ENCODE peak calls at places on chromosomes 3 and 15, in six cellular contexts. One of them, this sample, is unnamed.

GRCh38 chr3:181726351-181727121 is 14.8 kb downstream of the SOX2 start:
- DNase-seq in mucosa of descending colon: no peak
- DNase-seq in fibroblast of lung: no peak
- DNase-seq in cardiac muscle cell: no peak
- DNase-seq in GM06990: peak; percentile 80
- DNase-seq in AG10803: no peak
- DNase-seq in this sample: no peak

GRCh38 chr3:71088019-71088711 is 495.4 kb downstream of the FOXP1 start:
- DNase-seq in mucosa of descending colon: no peak
- DNase-seq in fibroblast of lung: no peak
- DNase-seq in cardiac muscle cell: no peak
- DNase-seq in GM06990: no peak
- DNase-seq in AG10803: no peak
- DNase-seq in this sample: peak; percentile 76

GRCh38 chr3:179108091-179108490 is 36.5 kb upstream of the ZMAT3 start:
- DNase-seq in mucosa of descending colon: no peak
- DNase-seq in fibroblast of lung: peak; percentile 18
- DNase-seq in cardiac muscle cell: peak; percentile 62
- DNase-seq in GM06990: no peak
- DNase-seq in AG10803: peak; percentile 80
- DNase-seq in this sample: peak; percentile 64

GRCh38 chr15:87741350-87741749 is 515.2 kb downstream of the NTRK3 start:
- DNase-seq in mucosa of descending colon: no peak
- DNase-seq in fibroblast of lung: no peak
- DNase-seq in cardiac muscle cell: no peak
- DNase-seq in GM06990: no peak
- DNase-seq in AG10803: no peak
- DNase-seq in this sample: peak; percentile 16

GRCh38 chr3:12944849-12945248 is 103.5 kb upstream of the RPL32 start:
- DNase-seq in mucosa of descending colon: no peak
- DNase-seq in fibroblast of lung: no peak
- DNase-seq in cardiac muscle cell: no peak
- DNase-seq in GM06990: no peak
- DNase-seq in AG10803: no peak
- DNase-seq in this sample: no peak

GRCh38 chr3:98223907-98224672 is 40.0 kb upstream of the OR5H6 start:
- DNase-seq in mucosa of descending colon: no peak
- DNase-seq in fibroblast of lung: no peak
- DNase-seq in cardiac muscle cell: no peak
- DNase-seq in GM06990: no peak
- DNase-seq in AG10803: no peak
- DNase-seq in this sample: no peak

GRCh38 chr15:89115547-89115946 is 27.3 kb downstream of the ABHD2 start:
- DNase-seq in mucosa of descending colon: peak; percentile 70
- DNase-seq in fibroblast of lung: no peak
- DNase-seq in cardiac muscle cell: no peak
- DNase-seq in GM06990: no peak
- DNase-seq in AG10803: no peak
- DNase-seq in this sample: no peak

GRCh38 chr3:162865466-162865865 is 1368.9 kb downstream of the OTOL1 start:
- DNase-seq in mucosa of descending colon: no peak
- DNase-seq in fibroblast of lung: peak; percentile 0
- DNase-seq in cardiac muscle cell: no peak
- DNase-seq in GM06990: no peak
- DNase-seq in AG10803: no peak
- DNase-seq in this sample: no peak

GRCh38 chr3:196390116-196390515 is 42.1 kb downstream of the UBXN7 start:
- DNase-seq in mucosa of descending colon: no peak
- DNase-seq in fibroblast of lung: no peak
- DNase-seq in cardiac muscle cell: no peak
- DNase-seq in GM06990: no peak
- DNase-seq in AG10803: no peak
- DNase-seq in this sample: no peak

GRCh38 chr3:10248984-10249748 is 907 bp downstream of the TATDN2 start:
- DNase-seq in mucosa of descending colon: peak; percentile 50
- DNase-seq in fibroblast of lung: peak; percentile 4
- DNase-seq in cardiac muscle cell: no peak
- DNase-seq in GM06990: peak; percentile 57
- DNase-seq in AG10803: no peak
- DNase-seq in this sample: peak; percentile 12

GRCh38 chr15:69631978-69632377 is 179.4 kb downstream of the RPLP1 start:
- DNase-seq in mucosa of descending colon: no peak
- DNase-seq in fibroblast of lung: no peak
- DNase-seq in cardiac muscle cell: no peak
- DNase-seq in GM06990: no peak
- DNase-seq in AG10803: no peak
- DNase-seq in this sample: no peak

GRCh38 chr15:73052679-73053397 is 575 bp downstream of the NEO1 start:
- DNase-seq in mucosa of descending colon: peak; percentile 74
- DNase-seq in fibroblast of lung: peak; percentile 28
- DNase-seq in cardiac muscle cell: peak; percentile 54
- DNase-seq in GM06990: peak; percentile 13
- DNase-seq in AG10803: peak; percentile 19
- DNase-seq in this sample: peak; percentile 13

GRCh38 chr3:111619833-111620232 is 24.7 kb upstream of the ZBED2 start:
- DNase-seq in mucosa of descending colon: no peak
- DNase-seq in fibroblast of lung: no peak
- DNase-seq in cardiac muscle cell: no peak
- DNase-seq in GM06990: no peak
- DNase-seq in AG10803: no peak
- DNase-seq in this sample: no peak

GRCh38 chr15:74497584-74497983 is 36.6 kb upstream of the UBL7 start:
- DNase-seq in mucosa of descending colon: peak; percentile 42
- DNase-seq in fibroblast of lung: no peak
- DNase-seq in cardiac muscle cell: no peak
- DNase-seq in GM06990: peak; percentile 46
- DNase-seq in AG10803: peak; percentile 12
- DNase-seq in this sample: no peak

GRCh38 chr3:66836363-66837152 is 161.5 kb upstream of the KBTBD8 start:
- DNase-seq in mucosa of descending colon: no peak
- DNase-seq in fibroblast of lung: peak; percentile 38
- DNase-seq in cardiac muscle cell: no peak
- DNase-seq in GM06990: no peak
- DNase-seq in AG10803: no peak
- DNase-seq in this sample: peak; percentile 4

GRCh38 chr15:64685230-64685886 is 90.0 kb downstream of the RBPMS2 start:
- DNase-seq in mucosa of descending colon: no peak
- DNase-seq in fibroblast of lung: no peak
- DNase-seq in cardiac muscle cell: peak; percentile 34
- DNase-seq in GM06990: no peak
- DNase-seq in AG10803: no peak
- DNase-seq in this sample: no peak

GRCh38 chr3:196009456-196009855 is 72.4 kb downstream of the TFRC start:
- DNase-seq in mucosa of descending colon: no peak
- DNase-seq in fibroblast of lung: no peak
- DNase-seq in cardiac muscle cell: no peak
- DNase-seq in GM06990: no peak
- DNase-seq in AG10803: no peak
- DNase-seq in this sample: no peak

GRCh38 chr3:14221902-14222301 is 43.3 kb downstream of the LSM3 start:
- DNase-seq in mucosa of descending colon: no peak
- DNase-seq in fibroblast of lung: no peak
- DNase-seq in cardiac muscle cell: no peak
- DNase-seq in GM06990: no peak
- DNase-seq in AG10803: no peak
- DNase-seq in this sample: no peak

GRCh38 chr3:48561045-48561736 is 2.4 kb downstream of the UCN2 start:
- DNase-seq in mucosa of descending colon: peak; percentile 46
- DNase-seq in fibroblast of lung: peak; percentile 63
- DNase-seq in cardiac muscle cell: peak; percentile 76
- DNase-seq in GM06990: no peak
- DNase-seq in AG10803: peak; percentile 39
- DNase-seq in this sample: peak; percentile 65

GRCh38 chr15:37046876-37047614 is 53.3 kb downstream of the MEIS2 start:
- DNase-seq in mucosa of descending colon: no peak
- DNase-seq in fibroblast of lung: peak; percentile 37
- DNase-seq in cardiac muscle cell: peak; percentile 81
- DNase-seq in GM06990: no peak
- DNase-seq in AG10803: peak; percentile 55
- DNase-seq in this sample: peak; percentile 61

GRCh38 chr15:60582370-60583036 is 103.6 kb upstream of the ICE2 start:
- DNase-seq in mucosa of descending colon: no peak
- DNase-seq in fibroblast of lung: no peak
- DNase-seq in cardiac muscle cell: peak; percentile 43
- DNase-seq in GM06990: no peak
- DNase-seq in AG10803: no peak
- DNase-seq in this sample: peak; percentile 42

GRCh38 chr15:39509941-39510845 is 70.7 kb upstream of the THBS1 start:
- DNase-seq in mucosa of descending colon: no peak
- DNase-seq in fibroblast of lung: no peak
- DNase-seq in cardiac muscle cell: no peak
- DNase-seq in GM06990: no peak
- DNase-seq in AG10803: no peak
- DNase-seq in this sample: no peak

GRCh38 chr15:92949604-92950249 is 49.6 kb downstream of the CHD2 start:
- DNase-seq in mucosa of descending colon: no peak
- DNase-seq in fibroblast of lung: peak; percentile 11
- DNase-seq in cardiac muscle cell: no peak
- DNase-seq in GM06990: no peak
- DNase-seq in AG10803: no peak
- DNase-seq in this sample: no peak

GRCh38 chr3:90041995-90042394 is 934.6 kb downstream of the EPHA3 start:
- DNase-seq in mucosa of descending colon: no peak
- DNase-seq in fibroblast of lung: no peak
- DNase-seq in cardiac muscle cell: no peak
- DNase-seq in GM06990: no peak
- DNase-seq in AG10803: no peak
- DNase-seq in this sample: no peak

GRCh38 chr15:39154136-39154770 is 426.6 kb upstream of the THBS1 start:
- DNase-seq in mucosa of descending colon: peak; percentile 50
- DNase-seq in fibroblast of lung: no peak
- DNase-seq in cardiac muscle cell: no peak
- DNase-seq in GM06990: no peak
- DNase-seq in AG10803: no peak
- DNase-seq in this sample: no peak

DNA sequence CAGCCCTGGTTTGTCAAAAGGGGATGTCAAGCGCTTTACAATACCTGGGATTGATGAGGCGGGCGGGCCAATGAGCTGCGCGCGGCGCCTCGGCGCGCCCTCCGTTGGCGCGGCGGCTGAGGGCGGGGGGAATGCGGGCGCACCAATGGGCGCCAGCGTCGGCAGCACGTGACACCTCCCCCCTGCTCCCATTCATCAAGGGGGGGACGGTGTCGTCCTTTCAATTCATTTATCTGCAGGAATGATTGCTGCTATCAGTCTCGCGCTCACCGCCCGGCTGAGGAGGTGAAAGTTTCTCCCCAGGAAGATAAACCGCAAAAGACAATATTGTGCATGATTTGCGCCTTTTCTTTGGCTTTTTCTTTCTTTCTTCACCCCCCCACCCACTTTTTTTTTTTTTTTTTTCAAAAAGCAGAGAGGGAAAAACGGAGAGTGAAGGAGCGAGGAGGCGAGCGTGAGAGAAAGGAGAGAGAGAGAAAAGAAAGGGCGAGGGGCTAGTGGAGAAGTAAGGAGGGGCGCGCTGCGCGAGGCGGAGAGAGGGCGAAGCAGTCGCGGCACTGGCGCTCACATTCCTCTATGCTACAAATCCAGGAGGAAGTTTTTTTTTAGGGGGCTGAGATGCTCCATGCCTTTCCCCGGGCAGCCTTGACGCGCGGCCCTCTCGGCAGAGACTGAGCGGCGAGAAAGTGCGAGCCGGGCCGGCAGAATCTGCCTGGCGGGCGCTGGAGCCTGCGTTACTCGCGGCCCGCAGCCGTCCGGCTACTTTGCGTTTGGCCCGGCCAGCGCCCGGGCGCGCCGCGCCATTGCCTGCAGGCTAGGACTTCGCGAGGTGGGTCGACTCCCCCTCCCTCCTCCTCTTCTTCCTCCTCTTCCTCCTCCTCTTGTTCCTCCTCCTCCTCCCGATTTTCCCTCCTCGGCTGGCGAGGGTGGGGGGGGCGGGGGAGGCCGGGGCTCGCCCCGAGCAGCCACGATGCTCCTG is at the start of gene ZIC1:
- DNase-seq in mucosa of descending colon: no peak
- DNase-seq in fibroblast of lung: no peak
- DNase-seq in cardiac muscle cell: no peak
- DNase-seq in GM06990: no peak
- DNase-seq in AG10803: peak; percentile 65
- DNase-seq in this sample: no peak
- H3K4me3 ChIP-seq in mucosa of descending colon: no peak within 1 kb of the TSS
- H3K4me3 ChIP-seq in fibroblast of lung: no peak within 1 kb of the TSS
- H3K4me3 ChIP-seq in cardiac muscle cell: no peak within 1 kb of the TSS
- H3K4me3 ChIP-seq in GM06990: no peak within 1 kb of the TSS
- H3K4me3 ChIP-seq in AG10803: peak within 1 kb of the TSS; percentile 66
- H3K4me3 ChIP-seq in this sample: no peak within 1 kb of the TSS

GRCh38 chr3:175105066-175105465 is 245.9 kb downstream of the NAALADL2 start:
- DNase-seq in mucosa of descending colon: no peak
- DNase-seq in fibroblast of lung: peak; percentile 23
- DNase-seq in cardiac muscle cell: peak; percentile 2
- DNase-seq in GM06990: no peak
- DNase-seq in AG10803: peak; percentile 20
- DNase-seq in this sample: peak; percentile 13
- TF ChIP-seq CTCF in mucosa of descending colon: no peak
- TF ChIP-seq CTCF in fibroblast of lung: no peak
- TF ChIP-seq CTCF in cardiac muscle cell: no peak
- TF ChIP-seq CTCF in GM06990: no peak
- TF ChIP-seq CTCF in AG10803: no peak
- TF ChIP-seq CTCF in this sample: no peak

GRCh38 chr15:85622432-85622831 is 172.3 kb downstream of the KLHL25 start:
- DNase-seq in mucosa of descending colon: no peak
- DNase-seq in fibroblast of lung: peak; percentile 50
- DNase-seq in cardiac muscle cell: peak; percentile 51
- DNase-seq in GM06990: no peak
- DNase-seq in AG10803: peak; percentile 83
- DNase-seq in this sample: peak; percentile 85
- H3K4me3 ChIP-seq in mucosa of descending colon: no peak overlapping the region
- H3K4me3 ChIP-seq in fibroblast of lung: peak overlapping the region; percentile 68
- H3K4me3 ChIP-seq in cardiac muscle cell: no peak overlapping the region
- H3K4me3 ChIP-seq in GM06990: no peak overlapping the region
- H3K4me3 ChIP-seq in AG10803: peak overlapping the region; percentile 74
- H3K4me3 ChIP-seq in this sample: peak overlapping the region; percentile 60

GRCh38 chr3:149892371-149892770 is 78.3 kb downstream of the PFN2 start:
- DNase-seq in mucosa of descending colon: no peak
- DNase-seq in fibroblast of lung: no peak
- DNase-seq in cardiac muscle cell: no peak
- DNase-seq in GM06990: no peak
- DNase-seq in AG10803: no peak
- DNase-seq in this sample: no peak

GRCh38 chr3:149881879-149882278 is 68.9 kb downstream of the RNF13 start:
- DNase-seq in mucosa of descending colon: no peak
- DNase-seq in fibroblast of lung: no peak
- DNase-seq in cardiac muscle cell: no peak
- DNase-seq in GM06990: no peak
- DNase-seq in AG10803: no peak
- DNase-seq in this sample: no peak

GRCh38 chr3:149883134-149883533 is 70.1 kb downstream of the RNF13 start:
- DNase-seq in mucosa of descending colon: no peak
- DNase-seq in fibroblast of lung: no peak
- DNase-seq in cardiac muscle cell: no peak
- DNase-seq in GM06990: no peak
- DNase-seq in AG10803: no peak
- DNase-seq in this sample: no peak

DNA sequence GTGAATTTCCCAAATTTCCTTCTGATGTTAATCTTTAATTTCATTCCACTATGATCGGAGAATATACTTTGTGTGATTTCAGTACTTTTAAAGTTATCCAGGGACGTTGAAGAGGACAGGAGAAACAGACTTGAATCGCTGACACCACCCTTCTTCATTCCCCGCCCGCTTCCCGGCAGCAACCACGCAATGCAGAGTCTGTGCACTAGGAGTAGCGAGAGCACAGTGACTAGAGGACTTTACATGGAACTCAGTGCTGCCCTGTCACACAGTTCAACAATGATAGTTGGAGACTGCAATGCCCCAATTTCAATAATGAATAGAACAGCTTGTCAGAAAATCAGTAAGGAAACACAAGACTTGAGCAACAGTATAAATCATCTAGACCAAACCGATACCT is 73.9 kb downstream of the RNF13 start:
- DNase-seq in mucosa of descending colon: no peak
- DNase-seq in fibroblast of lung: no peak
- DNase-seq in cardiac muscle cell: no peak
- DNase-seq in GM06990: no peak
- DNase-seq in AG10803: no peak
- DNase-seq in this sample: no peak
- TF ChIP-seq CTCF in mucosa of descending colon: no peak
- TF ChIP-seq CTCF in fibroblast of lung: no peak
- TF ChIP-seq CTCF in cardiac muscle cell: no peak
- TF ChIP-seq CTCF in GM06990: no peak
- TF ChIP-seq CTCF in AG10803: no peak
- TF ChIP-seq CTCF in this sample: no peak

This sample was measured in fibroblast of villous mesenchyme.